ENCODE peak calls at places on chromosomes 12 and 14, in eight cellular contexts. One of them, this sample, is unnamed. For H4K20me1, the result is how much of the 10 kb centered on the place peaks cover.

GRCh38 chr12:6272300-6273208 is 37.9 kb upstream of the PLEKHG6 start:
- DNase-seq in SK-N-SH: no peak
- DNase-seq in GM23338: peak
- DNase-seq in K562: no peak
- DNase-seq in HepG2: no peak
- DNase-seq in GM12878: no peak
- DNase-seq in H1: no peak
- DNase-seq in HCT116: peak
- DNase-seq in this sample: no peak

GRCh38 chr12:130288201-130288600 is 49.5 kb upstream of the PIWIL1 start:
- DNase-seq in H1: no peak
- DNase-seq in GM23338: no peak
- DNase-seq in SK-N-SH: no peak
- DNase-seq in HepG2: no peak
- DNase-seq in GM12878: no peak
- DNase-seq in HCT116: no peak
- DNase-seq in K562: no peak
- DNase-seq in this sample: no peak

GRCh38 chr14:23056257-23056955 is 914 bp downstream of the CDH24 start:
- DNase-seq in K562: peak
- DNase-seq in GM23338: peak
- DNase-seq in H1: peak
- DNase-seq in SK-N-SH: peak
- DNase-seq in HCT116: peak
- DNase-seq in HepG2: peak
- DNase-seq in GM12878: no peak
- DNase-seq in this sample: peak

GRCh38 chr12:58757422-58757821 is 162.9 kb downstream of the LRIG3 start:
- DNase-seq in HepG2: no peak
- DNase-seq in GM12878: no peak
- DNase-seq in SK-N-SH: no peak
- DNase-seq in K562: no peak
- DNase-seq in HCT116: no peak
- DNase-seq in H1: no peak
- DNase-seq in GM23338: no peak
- DNase-seq in this sample: peak

GRCh38 chr14:37034410-37035285 is 137.8 kb downstream of the SLC25A21 start:
- DNase-seq in GM23338: no peak
- DNase-seq in GM12878: no peak
- DNase-seq in HepG2: no peak
- DNase-seq in SK-N-SH: no peak
- DNase-seq in K562: no peak
- DNase-seq in H1: no peak
- DNase-seq in HCT116: no peak
- DNase-seq in this sample: no peak

GRCh38 chr12:112198120-112198733 is 72.9 kb downstream of the TRAFD1 start:
- DNase-seq in SK-N-SH: peak
- DNase-seq in GM12878: no peak
- DNase-seq in GM23338: peak
- DNase-seq in HCT116: peak
- DNase-seq in K562: peak
- DNase-seq in H1: peak
- DNase-seq in HepG2: peak
- DNase-seq in this sample: peak

GRCh38 chr14:95756751-95757150 is 42.8 kb upstream of the TCL1A start:
- DNase-seq in H1: no peak
- DNase-seq in HCT116: no peak
- DNase-seq in K562: no peak
- DNase-seq in SK-N-SH: no peak
- DNase-seq in GM23338: no peak
- DNase-seq in GM12878: no peak
- DNase-seq in HepG2: no peak
- DNase-seq in this sample: no peak

GRCh38 chr12:49535921-49536525 is 2.8 kb upstream of the KCNH3 start:
- DNase-seq in HepG2: no peak
- DNase-seq in SK-N-SH: no peak
- DNase-seq in H1: no peak
- DNase-seq in HCT116: no peak
- DNase-seq in K562: no peak
- DNase-seq in GM12878: no peak
- DNase-seq in GM23338: no peak
- DNase-seq in this sample: no peak

GRCh38 chr14:34965912-34966311 is 16.9 kb upstream of the SRP54 start:
- DNase-seq in HepG2: no peak
- DNase-seq in SK-N-SH: no peak
- DNase-seq in K562: no peak
- DNase-seq in GM23338: no peak
- DNase-seq in H1: no peak
- DNase-seq in GM12878: no peak
- DNase-seq in HCT116: no peak
- DNase-seq in this sample: no peak

GRCh38 chr12:98146487-98146886 is 368.9 kb upstream of the TMPO start:
- DNase-seq in GM12878: no peak
- DNase-seq in SK-N-SH: no peak
- DNase-seq in GM23338: no peak
- DNase-seq in HCT116: no peak
- DNase-seq in H1: no peak
- DNase-seq in K562: no peak
- DNase-seq in HepG2: no peak
- DNase-seq in this sample: no peak

GRCh38 chr14:56491299-56492285 is 88.0 kb upstream of the TMEM260 start:
- DNase-seq in HCT116: peak
- DNase-seq in K562: peak
- DNase-seq in SK-N-SH: peak
- DNase-seq in GM12878: peak
- DNase-seq in HepG2: peak
- DNase-seq in H1: peak
- DNase-seq in GM23338: peak
- DNase-seq in this sample: peak

GRCh38 chr14:62722406-62722805 is 322.9 kb downstream of the KCNH5 start:
- DNase-seq in H1: no peak
- DNase-seq in HCT116: no peak
- DNase-seq in HepG2: no peak
- DNase-seq in GM23338: no peak
- DNase-seq in GM12878: no peak
- DNase-seq in SK-N-SH: no peak
- DNase-seq in K562: no peak
- DNase-seq in this sample: no peak

GRCh38 chr12:82176016-82176415 is 182.2 kb downstream of the CCDC59 start:
- DNase-seq in H1: no peak
- DNase-seq in HepG2: no peak
- DNase-seq in GM12878: no peak
- DNase-seq in HCT116: no peak
- DNase-seq in SK-N-SH: no peak
- DNase-seq in K562: no peak
- DNase-seq in GM23338: peak
- DNase-seq in this sample: no peak

GRCh38 chr12:122032570-122032969 is 10.9 kb downstream of the BCL7A start:
- DNase-seq in H1: no peak
- DNase-seq in GM23338: no peak
- DNase-seq in GM12878: no peak
- DNase-seq in HCT116: no peak
- DNase-seq in SK-N-SH: peak
- DNase-seq in HepG2: no peak
- DNase-seq in K562: no peak
- DNase-seq in this sample: no peak

GRCh38 chr12:122031342-122032216 is 9.9 kb downstream of the BCL7A start:
- DNase-seq in GM23338: peak
- DNase-seq in GM12878: no peak
- DNase-seq in SK-N-SH: peak
- DNase-seq in HCT116: no peak
- DNase-seq in H1: peak
- DNase-seq in HepG2: no peak
- DNase-seq in K562: peak
- DNase-seq in this sample: peak

GRCh38 chr12:122035292-122035691 is 13.6 kb downstream of the BCL7A start:
- DNase-seq in GM23338: no peak
- DNase-seq in HCT116: no peak
- DNase-seq in H1: no peak
- DNase-seq in SK-N-SH: no peak
- DNase-seq in HepG2: no peak
- DNase-seq in K562: no peak
- DNase-seq in GM12878: no peak
- DNase-seq in this sample: no peak

GRCh38 chr12:122040579-122041386 is 19.1 kb downstream of the BCL7A start:
- DNase-seq in GM12878: no peak
- DNase-seq in H1: no peak
- DNase-seq in GM23338: peak
- DNase-seq in HCT116: no peak
- DNase-seq in HepG2: peak
- DNase-seq in SK-N-SH: no peak
- DNase-seq in K562: no peak
- DNase-seq in this sample: no peak

DNA sequence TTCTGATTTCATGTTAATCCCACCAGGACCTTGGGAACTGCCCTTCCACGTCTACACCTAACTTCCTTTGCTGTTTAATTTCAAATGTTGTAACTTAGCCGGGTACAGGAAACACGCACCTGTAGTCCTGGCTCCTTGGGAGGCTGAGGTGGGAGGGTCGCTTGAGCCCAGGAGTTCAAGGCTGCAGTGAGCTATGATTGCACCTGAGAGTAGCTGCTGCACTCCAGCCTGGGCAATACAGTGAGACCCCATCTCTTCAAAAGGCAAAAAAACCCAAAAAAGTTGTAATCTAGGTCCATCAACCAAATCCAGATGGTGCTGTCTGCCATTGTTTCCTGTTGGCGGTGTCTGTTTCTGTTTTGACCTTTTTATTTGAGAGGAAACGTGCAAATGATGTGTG is 14.5 kb downstream of the BCL7A start:
- DNase-seq in HepG2: no peak
- DNase-seq in GM12878: no peak
- DNase-seq in HCT116: no peak
- DNase-seq in K562: no peak
- DNase-seq in H1: no peak
- DNase-seq in GM23338: no peak
- DNase-seq in SK-N-SH: no peak
- DNase-seq in this sample: no peak
- H4K20me1 ChIP-seq in HepG2: under half
- H4K20me1 ChIP-seq in GM12878: under half
- H4K20me1 ChIP-seq in HCT116: under half
- H4K20me1 ChIP-seq in K562: under half
- H4K20me1 ChIP-seq in H1: under half
- H4K20me1 ChIP-seq in GM23338: under half
- H4K20me1 ChIP-seq in SK-N-SH: under half
- H4K20me1 ChIP-seq in this sample: under half

DNA sequence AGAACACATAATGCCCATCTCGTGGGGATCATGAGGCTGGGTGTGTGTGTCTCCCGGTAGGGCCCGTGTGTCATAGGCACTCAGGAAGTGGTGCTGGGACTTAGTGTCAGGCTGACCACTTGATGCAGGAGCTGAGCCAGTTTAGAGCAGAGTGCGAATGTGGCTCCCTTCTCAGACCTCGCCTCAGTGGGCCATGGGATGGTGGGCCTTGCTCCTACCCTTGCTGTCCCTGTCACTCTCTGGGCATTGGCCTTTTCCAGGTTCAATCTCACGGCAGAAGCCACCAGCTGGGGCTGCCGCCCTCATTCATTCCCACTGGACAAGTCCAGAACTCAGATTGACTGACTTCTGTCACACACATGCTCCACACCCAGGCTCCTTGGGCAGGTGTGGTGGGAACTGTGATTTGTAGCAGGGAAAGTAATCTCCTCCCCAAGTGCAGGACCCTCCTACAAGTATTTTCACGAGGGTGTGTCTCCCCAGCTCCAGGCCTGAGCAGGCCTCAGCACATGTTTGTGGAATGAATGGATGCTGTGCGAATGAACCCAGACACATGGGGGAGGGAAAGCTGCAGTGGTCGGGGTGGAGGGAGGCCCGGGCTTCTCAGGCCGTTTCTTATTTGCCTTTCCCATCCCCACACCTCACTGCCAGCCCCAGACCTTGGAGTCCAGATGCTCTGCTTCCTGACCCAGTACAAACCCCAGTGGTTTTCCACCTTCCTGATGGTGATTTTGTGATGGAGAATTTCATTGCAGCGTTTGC is 54.9 kb downstream of the BEGAIN start:
- DNase-seq in GM12878: no peak
- DNase-seq in SK-N-SH: peak
- DNase-seq in H1: no peak
- DNase-seq in K562: no peak
- DNase-seq in HepG2: no peak
- DNase-seq in GM23338: no peak
- DNase-seq in HCT116: no peak
- DNase-seq in this sample: no peak
- TF ChIP-seq POLR2AphosphoS5 in GM12878: no peak
- TF ChIP-seq POLR2AphosphoS5 in SK-N-SH: no peak
- TF ChIP-seq POLR2AphosphoS5 in H1: no peak
- TF ChIP-seq POLR2AphosphoS5 in K562: no peak
- TF ChIP-seq POLR2AphosphoS5 in HepG2: no peak
- TF ChIP-seq POLR2AphosphoS5 in GM23338: no peak
- TF ChIP-seq POLR2AphosphoS5 in HCT116: no peak
- TF ChIP-seq POLR2AphosphoS5 in this sample: no peak

DNA sequence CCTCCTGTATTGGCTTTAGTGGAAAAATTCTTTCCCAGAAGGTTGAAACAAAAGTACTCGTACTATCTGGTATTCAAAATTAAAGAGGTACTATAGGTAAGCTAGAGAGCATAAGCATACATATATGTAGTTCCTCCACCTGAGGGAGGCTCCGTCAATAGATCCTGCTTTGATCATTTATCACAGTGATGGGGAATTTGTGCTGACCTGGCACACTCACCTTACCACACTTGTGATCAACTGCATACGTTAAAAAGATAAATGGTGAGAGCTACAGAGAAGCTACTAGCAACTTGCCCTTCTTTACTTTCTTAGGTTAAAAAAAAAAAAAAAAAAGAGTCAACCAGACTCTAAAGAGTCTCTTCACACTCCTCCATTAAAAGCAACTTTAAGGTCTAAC is 2.5 kb downstream of the CAPRIN2 start:
- DNase-seq in GM23338: no peak
- DNase-seq in HepG2: no peak
- DNase-seq in K562: no peak
- DNase-seq in GM12878: no peak
- DNase-seq in H1: no peak
- DNase-seq in SK-N-SH: no peak
- DNase-seq in HCT116: no peak
- DNase-seq in this sample: no peak
- H3K4me3 ChIP-seq in GM23338: peak
- H3K4me3 ChIP-seq in HepG2: no peak
- H3K4me3 ChIP-seq in K562: no peak
- H3K4me3 ChIP-seq in GM12878: no peak
- H3K4me3 ChIP-seq in H1: peak
- H3K4me3 ChIP-seq in SK-N-SH: no peak
- H3K4me3 ChIP-seq in HCT116: no peak
- H3K4me3 ChIP-seq in this sample: no peak

GRCh38 chr14:68973639-68974038 is 5.5 kb downstream of the ACTN1 start:
- DNase-seq in SK-N-SH: no peak
- DNase-seq in GM23338: no peak
- DNase-seq in H1: no peak
- DNase-seq in HCT116: no peak
- DNase-seq in GM12878: no peak
- DNase-seq in K562: no peak
- DNase-seq in HepG2: no peak
- DNase-seq in this sample: no peak
- H4K20me1 ChIP-seq in SK-N-SH: half or more
- H4K20me1 ChIP-seq in GM23338: half or more
- H4K20me1 ChIP-seq in H1: under half
- H4K20me1 ChIP-seq in HCT116: under half
- H4K20me1 ChIP-seq in GM12878: under half
- H4K20me1 ChIP-seq in K562: under half
- H4K20me1 ChIP-seq in HepG2: under half
- H4K20me1 ChIP-seq in this sample: under half